ENCODE peak calls at places on chromosome 2, in nine cellular contexts. G is AML-193; L is activated CD4-positive, alpha-beta T cell treated with anti-CD3 and anti-CD28 coated beads for 36 hours; H is upper lobe of right lung; K is osteocyte; S is NCI-H1105 treated with DMSO at 0.1 percent for 48 hours; J is GM13976; M is NCI-H460; R is ELR. A is an unnamed sample.

GRCh38 chr2:142668420-142668819 is 209.0 kb upstream of the KYNU start:
- DNase-seq in K (no peak), L (no peak), M (no peak), J (no peak), H (no peak), S (no peak), G (no peak), R (peak), A (no peak)

GRCh38 chr2:227684258-227684657 is 17.7 kb downstream of the SCYGR5 start:
- DNase-seq in S (no peak), L (no peak), G (no peak), K (no peak), J (no peak), H (no peak), R (no peak), M (no peak), A (no peak)

GRCh38 chr2:155792666-155793065 is 539.9 kb downstream of the NR4A2 start:
- DNase-seq in H (no peak), R (no peak), M (no peak), G (no peak), S (no peak), K (no peak), L (no peak), J (no peak), A (no peak)

GRCh38 chr2:18829976-18830375 is 240.6 kb upstream of the NT5C1B start:
- DNase-seq in J (no peak), L (no peak), S (no peak), M (no peak), R (peak), G (no peak), H (no peak), K (no peak), A (no peak)

GRCh38 chr2:232480201-232481190 is 7.1 kb downstream of the ECEL1 start:
- DNase-seq in S (no peak), G (no peak), R (no peak), L (no peak), K (no peak), M (no peak), H (peak), J (no peak), A (no peak)

GRCh38 chr2:113117594-113118262 is 9.7 kb upstream of the IL1RN start:
- DNase-seq in S (no peak), H (no peak), L (peak), K (peak), R (peak), M (no peak), G (no peak), J (no peak), A (no peak)

GRCh38 chr2:158131919-158132566 is 30.4 kb downstream of the UPP2 start:
- DNase-seq in M (no peak), S (no peak), L (no peak), R (no peak), K (no peak), H (no peak), G (no peak), J (no peak), A (no peak)

GRCh38 chr2:224286923-224287322 is 115.0 kb downstream of the FAM124B start:
- DNase-seq in L (no peak), K (no peak), J (no peak), R (peak), G (no peak), M (peak), S (no peak), H (no peak), A (no peak)

GRCh38 chr2:85945576-85945975 is 56.8 kb upstream of the ST3GAL5 start:
- DNase-seq in G (no peak), M (no peak), H (no peak), K (peak), L (no peak), S (peak), J (no peak), R (no peak), A (no peak)

GRCh38 chr2:150478206-150478974 is 9.1 kb downstream of the RND3 start:
- DNase-seq in S (no peak), L (no peak), H (no peak), J (no peak), M (no peak), K (no peak), R (peak), G (no peak), A (peak)

GRCh38 chr2:80311304-80311703 is 6.8 kb upstream of the LRRTM1 start:
- DNase-seq in M (no peak), R (no peak), G (no peak), J (no peak), S (no peak), K (no peak), H (no peak), L (no peak), A (no peak)

GRCh38 chr2:9991221-9991620 is 39.7 kb downstream of the GRHL1 start:
- DNase-seq in G (no peak), K (no peak), H (no peak), S (no peak), R (no peak), M (no peak), J (no peak), L (no peak), A (peak)

GRCh38 chr2:216635701-216636541 is 2.7 kb downstream of the IGFBP2 start:
- DNase-seq in R (no peak), G (no peak), H (no peak), J (no peak), L (no peak), K (no peak), S (no peak), M (no peak), A (no peak)

GRCh38 chr2:240429872-240430491 is 5.5 kb upstream of the GPC1 start:
- DNase-seq in H (peak), K (peak), J (no peak), M (no peak), G (no peak), S (no peak), L (peak), R (no peak), A (no peak)

GRCh38 chr2:66803651-66804050 is 368.7 kb downstream of the MEIS1 start:
- DNase-seq in J (no peak), R (no peak), K (no peak), G (no peak), H (no peak), M (no peak), L (no peak), S (no peak), A (no peak)

GRCh38 chr2:165305391-165306096 is 66.3 kb downstream of the SCN2A start:
- DNase-seq in G (no peak), K (no peak), R (peak), J (no peak), H (no peak), M (no peak), L (no peak), S (no peak), A (peak)

GRCh38 chr2:45890819-45891218 is 239.3 kb downstream of the PRKCE start:
- DNase-seq in R (no peak), K (no peak), M (no peak), L (peak), S (no peak), G (no peak), J (no peak), H (no peak), A (no peak)

GRCh38 chr2:65722028-65722427 is 289.6 kb upstream of the SPRED2 start:
- DNase-seq in M (no peak), S (no peak), G (no peak), R (peak), K (no peak), H (no peak), J (no peak), L (no peak), A (no peak)

GRCh38 chr2:165634855-165635254 is 159.2 kb downstream of the GALNT3 start:
- DNase-seq in R (no peak), S (peak), H (no peak), L (no peak), K (peak), M (no peak), G (no peak), J (no peak), A (peak)

GRCh38 chr2:18498531-18498930 is 61.9 kb downstream of the RDH14 start:
- DNase-seq in S (no peak), G (no peak), H (no peak), M (no peak), J (no peak), K (no peak), L (no peak), R (no peak), A (peak)

GRCh38 chr2:44324971-44325426 is 36.3 kb downstream of the PREPL start:
- DNase-seq in L (no peak), R (peak), M (no peak), G (no peak), J (no peak), H (no peak), K (no peak), S (no peak), A (no peak)

GRCh38 chr2:9655441-9656269 is 24.9 kb upstream of the YWHAQ start:
- DNase-seq in J (peak), G (no peak), M (no peak), R (peak), S (no peak), L (peak), K (no peak), H (no peak), A (peak)

GRCh38 chr2:9378433-9379371 is 44.6 kb downstream of the ITGB1BP1 start:
- DNase-seq in H (peak), K (peak), M (no peak), G (no peak), R (peak), L (no peak), S (no peak), J (no peak), A (peak)

GRCh38 chr2:24334245-24334633 is 26.1 kb downstream of the ITSN2 start:
- DNase-seq in G (no peak), K (no peak), R (no peak), M (no peak), L (no peak), J (no peak), H (peak), S (no peak), A (no peak)

GRCh38 chr2:229193281-229193680 is 77.8 kb downstream of the PID1 start:
- DNase-seq in G (no peak), R (peak), H (no peak), M (no peak), K (no peak), L (no peak), J (no peak), S (no peak), A (no peak)

GRCh38 chr2:133755515-133756311 is 187.4 kb upstream of the NCKAP5 start:
- DNase-seq in H (no peak), S (peak), L (no peak), M (no peak), J (no peak), G (no peak), K (no peak), R (no peak), A (peak)

GRCh38 chr2:23900927-23901322 is 26.0 kb downstream of the ATAD2B start:
- DNase-seq in R (peak), H (no peak), L (no peak), J (no peak), K (no peak), S (no peak), M (peak), G (no peak), A (peak)

GRCh38 chr2:234304945-234305344 is 191.9 kb downstream of the ARL4C start:
- DNase-seq in K (no peak), L (no peak), R (peak), H (no peak), G (no peak), S (no peak), J (no peak), M (no peak), A (no peak)

GRCh38 chr2:200592414-200593075 is 6.7 kb downstream of the AOX1 start:
- DNase-seq in H (no peak), G (peak), L (no peak), J (no peak), M (peak), K (no peak), S (no peak), R (peak), A (peak)

GRCh38 chr2:62197609-62198236 is 1.8 kb downstream of the B3GNT2 start:
- DNase-seq in L (peak), M (no peak), R (peak), S (no peak), H (peak), G (no peak), K (no peak), J (no peak), A (peak)

GRCh38 chr2:231308631-231309414 is 86.7 kb upstream of the B3GNT7 start:
- DNase-seq in J (no peak), M (no peak), S (no peak), L (no peak), H (no peak), G (no peak), R (peak), K (peak), A (no peak)

GRCh38 chr2:53545159-53546055 is 222.2 kb upstream of the CHAC2 start:
- DNase-seq in H (no peak), R (no peak), K (no peak), S (peak), L (no peak), J (no peak), M (no peak), G (no peak), A (no peak)

GRCh38 chr2:25740810-25741381 is 67.5 kb upstream of the DTNB start:
- DNase-seq in L (no peak), G (peak), S (no peak), J (no peak), H (no peak), M (no peak), R (no peak), K (no peak), A (no peak)

A was measured in endothelial cell of umbilical vein.